ENCODE peak calls at places on chromosomes 6 and 20, in four cellular contexts. V is HepG2, T is K562, Y is GM12878. Z is an unnamed sample.

GRCh38 chr6:13419422-13419821 is 68.0 kb downstream of the GFOD1 start:
- DNase-seq in V (no peak), T (no peak), Y (no peak), Z (no peak)

GRCh38 chr20:40643891-40644290 is 45.1 kb downstream of the MAFB start:
- DNase-seq in T (no peak), Y (no peak), V (no peak), Z (no peak)

GRCh38 chr20:52083627-52084232 is 107.8 kb downstream of the ZFP64 start:
- DNase-seq in Y (no peak), T (peak), V (peak), Z (peak)

GRCh38 chr6:106728296-106728870 is 99.0 kb downstream of the QRSL1 start:
- DNase-seq in V (no peak), T (no peak), Y (no peak), Z (no peak)

GRCh38 chr6:514396-514973 is 122.9 kb downstream of the IRF4 start:
- DNase-seq in T (no peak), Y (no peak), V (no peak), Z (peak)

GRCh38 chr6:160055813-160056212 is 65.8 kb upstream of the SLC22A1 start:
- DNase-seq in Y (no peak), V (no peak), T (no peak), Z (no peak)

GRCh38 chr6:163710552-163710951 is 296.0 kb downstream of the QKI start:
- DNase-seq in Y (no peak), V (no peak), T (peak), Z (no peak)

GRCh38 chr20:38834868-38835267 is 29.4 kb downstream of the PPP1R16B start:
- DNase-seq in Y (no peak), T (no peak), V (no peak), Z (no peak)

GRCh38 chr6:109183109-109183508 is 87.8 kb downstream of the CEP57L1 start:
- DNase-seq in V (no peak), Y (no peak), T (peak), Z (peak)

GRCh38 chr6:4281341-4282293 is 146.2 kb upstream of the ECI2 start:
- DNase-seq in V (no peak), Y (peak), T (no peak), Z (peak)

GRCh38 chr20:50911716-50912115 is 19.5 kb downstream of the ADNP start:
- DNase-seq in V (no peak), T (no peak), Y (peak), Z (no peak)

GRCh38 chr6:151689499-151690201 is 117.8 kb upstream of the ESR1 start:
- DNase-seq in Y (no peak), T (no peak), V (no peak), Z (no peak)

GRCh38 chr6:33073431-33073871 is at the start of gene HLA-DPA1:
- DNase-seq in T (peak), V (no peak), Y (peak), Z (peak)

GRCh38 chr6:51934098-51934497 is 153.3 kb downstream of the PKHD1 start:
- DNase-seq in Y (no peak), V (peak), T (peak), Z (peak)

GRCh38 chr20:15296422-15296821 is 959.0 kb upstream of the FLRT3 start:
- DNase-seq in T (no peak), V (no peak), Y (no peak), Z (no peak)

GRCh38 chr20:24461848-24462247 is 7.6 kb upstream of the SYNDIG1 start:
- DNase-seq in Y (no peak), T (no peak), V (no peak), Z (no peak)
- TF ChIP-seq CREB1 in Y (no peak), T (no peak), V (no peak), Z (no peak)

GRCh38 chr6:111551521-111552231 is 54.0 kb downstream of the TRAF3IP2 start:
- DNase-seq in T (peak), Y (no peak), V (peak), Z (no peak)
- TF ChIP-seq JUNB in T (no peak), Y (no peak), V (no peak), Z (no peak)

DNA sequence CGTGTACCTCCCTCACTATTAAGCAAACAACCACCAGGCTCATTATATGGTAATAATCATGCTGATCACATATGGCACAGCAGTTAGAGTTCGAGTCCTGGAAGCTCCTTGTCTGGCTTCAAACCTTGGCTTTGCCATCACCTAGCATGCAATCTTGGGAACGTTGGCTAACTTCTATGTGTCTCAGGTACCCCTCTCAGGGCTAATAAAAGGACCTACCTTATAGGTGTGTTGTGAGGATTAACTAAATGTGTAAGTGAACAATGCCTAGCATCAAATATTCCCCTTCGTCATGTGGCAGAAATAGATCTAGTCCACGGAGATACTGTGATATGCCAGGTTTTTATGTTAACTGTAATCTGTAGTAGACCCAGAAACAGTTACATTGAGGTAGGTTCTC is 10.4 kb downstream of the CYP24A1 start:
- DNase-seq in Y (no peak), T (no peak), V (no peak), Z (no peak)
- TF ChIP-seq CREB1 in Y (no peak), T (no peak), V (no peak), Z (no peak)

GRCh38 chr6:31660224-31660997 is at the start of gene C6orf47:
- DNase-seq in V (peak), Y (no peak), T (peak), Z (peak)
- TF ChIP-seq JUNB in V (no peak), Y (no peak), T (no peak), Z (no peak)

GRCh38 chr6:30491963-30492616 is 2.8 kb downstream of the HLA-E start:
- DNase-seq in Y (no peak), V (no peak), T (no peak), Z (no peak)

GRCh38 chr6:30493643-30494250 is 4.4 kb downstream of the HLA-E start:
- DNase-seq in V (no peak), T (peak), Y (no peak), Z (peak)

GRCh38 chr6:30489081-30490030 is at the start of gene HLA-E:
- DNase-seq in T (peak), V (peak), Y (peak), Z (peak)

GRCh38 chr6:30494275-30494990 is 5.1 kb downstream of the HLA-E start:
- DNase-seq in T (no peak), V (no peak), Y (no peak), Z (no peak)

GRCh38 chr6:30490031-30490876 is 945 bp downstream of the HLA-E start:
- DNase-seq in V (no peak), T (peak), Y (peak), Z (peak)
- TF ChIP-seq CREB1 in V (no peak), T (no peak), Y (no peak), Z (no peak)

GRCh38 chr6:8000080-8001035 is 63.8 kb downstream of the BLOC1S5 start:
- DNase-seq in Y (no peak), V (no peak), T (no peak), Z (no peak)

GRCh38 chr6:8005136-8005535 is 59.1 kb downstream of the BLOC1S5 start:
- DNase-seq in V (no peak), Y (no peak), T (no peak), Z (no peak)

DNA sequence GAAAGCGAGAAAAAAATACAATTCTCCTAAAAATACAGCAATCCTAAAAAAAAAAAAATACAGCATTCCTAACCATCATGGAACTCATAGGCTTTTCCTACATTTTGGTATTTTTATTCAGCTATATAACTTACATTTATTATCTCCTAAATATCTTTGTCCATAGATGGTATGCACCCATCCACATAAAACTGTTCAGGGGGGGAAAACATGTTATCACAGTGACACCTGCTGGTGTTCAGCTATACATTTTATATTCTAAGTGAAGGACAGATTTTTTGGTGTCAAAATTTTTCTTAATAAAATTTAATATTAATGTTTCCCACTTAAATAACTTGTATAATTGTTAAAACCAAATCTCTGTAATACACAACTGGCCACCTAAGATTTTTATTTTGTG is 58.0 kb downstream of the BLOC1S5 start:
- DNase-seq in Y (no peak), V (peak), T (peak), Z (no peak)
- TF ChIP-seq JUNB in Y (no peak), V (no peak), T (no peak), Z (no peak)

GRCh38 chr6:24650365-24650764 is 4.4 kb upstream of the KIAA0319 start:
- DNase-seq in T (no peak), V (no peak), Y (no peak), Z (no peak)

GRCh38 chr6:24659547-24659946 is 7.2 kb downstream of the TDP2 start:
- DNase-seq in Y (no peak), T (no peak), V (no peak), Z (peak)

GRCh38 chr6:24660100-24660499 is 6.6 kb downstream of the TDP2 start:
- DNase-seq in V (no peak), T (no peak), Y (no peak), Z (no peak)

GRCh38 chr6:24658573-24659511 is 7.9 kb downstream of the TDP2 start:
- DNase-seq in V (no peak), T (peak), Y (no peak), Z (peak)

DNA sequence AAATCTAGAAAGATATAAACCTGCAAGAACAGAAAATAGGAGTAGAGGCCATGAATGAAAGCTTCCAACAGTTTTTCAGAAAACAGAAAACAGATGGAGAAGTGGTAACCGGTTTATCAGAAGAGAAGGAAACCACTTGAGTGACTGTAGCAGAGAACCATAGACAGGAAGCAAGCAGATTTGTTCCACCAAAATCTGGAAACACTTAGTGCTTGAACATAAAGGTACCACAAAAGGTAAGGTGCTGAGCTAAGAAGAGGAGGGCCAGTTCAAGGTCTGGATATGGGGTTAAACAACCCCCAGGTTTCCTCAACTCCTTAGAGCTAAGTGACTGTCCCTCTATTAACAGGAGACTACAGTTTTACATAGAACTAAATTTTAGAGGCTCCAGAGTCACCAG is 9.2 kb upstream of the KIAA0319 start:
- DNase-seq in T (no peak), V (no peak), Y (no peak), Z (no peak)
- TF ChIP-seq CREB1 in T (no peak), V (no peak), Y (no peak), Z (no peak)